ENCODE peak calls at places on chromosomes 2 and 18, in ten cellular contexts. D is tibial nerve; U is CD4-positive, alpha-beta T cell; T is Kasumi-1; S is stimulated activated CD4-positive, alpha-beta T cell treated with anti-CD3 and anti-CD28 coated beads, Interleukin-2, amount 100 ng/mL, for 48 hours; G is ACHN; Y is stromal cell of bone marrow; K is NCI-H2081; R is activated CD4-positive, alpha-beta T cell treated with anti-CD3 and anti-CD28 coated beads, Interleukin-2, amount 50 U/mL, for 1 hour; E is glomerular endothelial cell. M is an unnamed sample.

GRCh38 chr18:5894613-5895299 is 566 bp downstream of the TMEM200C start:
- DNase-seq in Y (no peak), U (no peak), K (peak; percentile 49), G (no peak), S (no peak), D (no peak), R (no peak), T (no peak), E (no peak), M (peak; percentile 57)

GRCh38 chr2:113112438-113112837 is 15.0 kb upstream of the IL1RN start:
- DNase-seq in D (no peak), T (no peak), E (no peak), U (no peak), R (no peak), S (no peak), Y (no peak), G (no peak), K (no peak), M (no peak)

GRCh38 chr18:70390366-70391090 is 101.7 kb downstream of the SOCS6 start:
- DNase-seq in U (no peak), K (no peak), T (no peak), R (no peak), G (no peak), S (no peak), E (no peak), Y (no peak), D (no peak), M (no peak)

GRCh38 chr2:3492951-3493609 is 26.3 kb downstream of the ADI1 start:
- DNase-seq in T (no peak), Y (peak; percentile 87), U (no peak), D (peak; percentile 75), K (no peak), S (no peak), G (peak; percentile 47), R (no peak), E (no peak), M (peak; percentile 11)

GRCh38 chr2:181465686-181466375 is 8.6 kb downstream of the ITGA4 start:
- DNase-seq in Y (peak; percentile 69), D (no peak), K (no peak), S (no peak), E (no peak), G (no peak), U (no peak), R (no peak), T (no peak), M (no peak)

GRCh38 chr2:85009019-85009618 is 38.2 kb downstream of the KCMF1 start:
- DNase-seq in S (no peak), E (no peak), Y (no peak), D (no peak), U (no peak), G (no peak), K (no peak), R (no peak), T (peak; percentile 82), M (no peak)

GRCh38 chr2:36556847-36557246 is 41.1 kb downstream of the FEZ2 start:
- DNase-seq in E (no peak), G (no peak), Y (peak; percentile 51), S (no peak), K (no peak), D (no peak), U (no peak), R (no peak), T (no peak), M (no peak)

GRCh38 chr18:33282709-33283333 is 157.7 kb downstream of the CCDC178 start:
- DNase-seq in E (no peak), S (no peak), Y (no peak), G (no peak), K (no peak), D (no peak), R (no peak), U (no peak), T (no peak), M (no peak)

GRCh38 chr2:135694711-135695110 is 46.9 kb upstream of the UBXN4 start:
- DNase-seq in Y (no peak), U (no peak), T (no peak), S (no peak), R (no peak), G (no peak), E (no peak), D (no peak), K (no peak), M (no peak)

GRCh38 chr18:26549486-26550435 is 1.4 kb upstream of the KCTD1 start:
- DNase-seq in S (no peak), T (no peak), K (peak; percentile 68), R (no peak), E (no peak), U (no peak), Y (peak; percentile 25), G (peak; percentile 74), D (peak; percentile 29), M (peak; percentile 54)

GRCh38 chr18:67634631-67635338 is 118.3 kb upstream of the DSEL start:
- DNase-seq in E (no peak), S (no peak), U (no peak), R (no peak), G (no peak), D (no peak), T (no peak), K (no peak), Y (no peak), M (no peak)

GRCh38 chr2:55604027-55604565 is 13.3 kb downstream of the PPP4R3B start:
- DNase-seq in R (no peak), E (no peak), T (no peak), D (no peak), Y (no peak), U (no peak), S (no peak), K (no peak), G (no peak), M (no peak)

GRCh38 chr2:30404354-30405265 is 42.4 kb upstream of the LCLAT1 start:
- DNase-seq in K (peak; percentile 47), Y (no peak), D (no peak), T (no peak), E (no peak), S (no peak), U (no peak), R (no peak), G (no peak), M (no peak)

GRCh38 chr2:227653419-227653818 is 13.2 kb upstream of the SCYGR5 start:
- DNase-seq in Y (peak; percentile 60), S (no peak), T (no peak), E (no peak), U (no peak), D (no peak), K (no peak), R (no peak), G (no peak), M (no peak)

GRCh38 chr2:213232649-213233437 is 51.4 kb upstream of the SPAG16 start:
- DNase-seq in R (peak; percentile 8), K (no peak), G (no peak), E (no peak), D (no peak), Y (no peak), S (no peak), T (peak; percentile 40), U (peak; percentile 38), M (peak; percentile 16)

GRCh38 chr2:219627105-219628100 is at the start of gene SLC4A3:
- DNase-seq in G (peak; percentile 54), K (peak; percentile 58), U (peak; percentile 30), Y (no peak), S (no peak), T (no peak), D (no peak), R (no peak), E (no peak), M (no peak)

GRCh38 chr18:46320297-46320696 is 216.1 kb downstream of the HAUS1 start:
- DNase-seq in K (no peak), D (no peak), Y (no peak), U (no peak), R (no peak), E (no peak), S (no peak), T (no peak), G (peak; percentile 27), M (no peak)

M was measured in GM13976.